ENCODE peak calls at places on chromosomes 16 and 17, in nine cellular contexts. One of them, this sample, is unnamed.

GRCh38 chr17:72004011-72004427 is 116.8 kb upstream of the SOX9 start:
- DNase-seq in CD4-positive, CD25-positive, alpha-beta regulatory T cell: no peak
- DNase-seq in cardiac fibroblast: peak; percentile 7
- DNase-seq in upper lobe of right lung: no peak
- DNase-seq in GM23248: peak; percentile 73
- DNase-seq in SJSA1: no peak
- DNase-seq in HAP-1: no peak
- DNase-seq in HFF-Myc: no peak
- DNase-seq in astrocyte of the cerebellum: no peak
- DNase-seq in this sample: no peak

GRCh38 chr17:4806770-4807533 is at the start of gene PLD2:
- DNase-seq in CD4-positive, CD25-positive, alpha-beta regulatory T cell: peak; percentile 87
- DNase-seq in cardiac fibroblast: peak; percentile 67
- DNase-seq in upper lobe of right lung: peak; percentile 95
- DNase-seq in GM23248: peak; percentile 95
- DNase-seq in SJSA1: peak; percentile 22
- DNase-seq in HAP-1: peak; percentile 81
- DNase-seq in HFF-Myc: no peak
- DNase-seq in astrocyte of the cerebellum: peak; percentile 29
- DNase-seq in this sample: no peak

GRCh38 chr16:14420721-14421488 is 209.2 kb downstream of the PARN start:
- DNase-seq in CD4-positive, CD25-positive, alpha-beta regulatory T cell: no peak
- DNase-seq in cardiac fibroblast: no peak
- DNase-seq in upper lobe of right lung: no peak
- DNase-seq in GM23248: no peak
- DNase-seq in SJSA1: no peak
- DNase-seq in HAP-1: no peak
- DNase-seq in HFF-Myc: no peak
- DNase-seq in astrocyte of the cerebellum: no peak
- DNase-seq in this sample: no peak

GRCh38 chr17:11898526-11899235 is 98.6 kb downstream of the ZNF18 start:
- DNase-seq in CD4-positive, CD25-positive, alpha-beta regulatory T cell: no peak
- DNase-seq in cardiac fibroblast: no peak
- DNase-seq in upper lobe of right lung: no peak
- DNase-seq in GM23248: no peak
- DNase-seq in SJSA1: no peak
- DNase-seq in HAP-1: no peak
- DNase-seq in HFF-Myc: no peak
- DNase-seq in astrocyte of the cerebellum: no peak
- DNase-seq in this sample: no peak

GRCh38 chr17:82079001-82079677 is 13.5 kb upstream of the DUS1L start:
- DNase-seq in CD4-positive, CD25-positive, alpha-beta regulatory T cell: no peak
- DNase-seq in cardiac fibroblast: no peak
- DNase-seq in upper lobe of right lung: no peak
- DNase-seq in GM23248: no peak
- DNase-seq in SJSA1: no peak
- DNase-seq in HAP-1: no peak
- DNase-seq in HFF-Myc: no peak
- DNase-seq in astrocyte of the cerebellum: no peak
- DNase-seq in this sample: no peak

GRCh38 chr16:71383054-71383773 is 24.7 kb downstream of the CALB2 start:
- DNase-seq in CD4-positive, CD25-positive, alpha-beta regulatory T cell: peak; percentile 3
- DNase-seq in cardiac fibroblast: peak; percentile 22
- DNase-seq in upper lobe of right lung: no peak
- DNase-seq in GM23248: peak; percentile 50
- DNase-seq in SJSA1: no peak
- DNase-seq in HAP-1: no peak
- DNase-seq in HFF-Myc: no peak
- DNase-seq in astrocyte of the cerebellum: no peak
- DNase-seq in this sample: no peak

GRCh38 chr17:74201250-74201649 is 2.2 kb upstream of the RPL38 start:
- DNase-seq in CD4-positive, CD25-positive, alpha-beta regulatory T cell: no peak
- DNase-seq in cardiac fibroblast: peak; percentile 80
- DNase-seq in upper lobe of right lung: no peak
- DNase-seq in GM23248: peak; percentile 70
- DNase-seq in SJSA1: no peak
- DNase-seq in HAP-1: no peak
- DNase-seq in HFF-Myc: no peak
- DNase-seq in astrocyte of the cerebellum: no peak
- DNase-seq in this sample: no peak

GRCh38 chr16:27685802-27686201 is 135.9 kb downstream of the KATNIP start:
- DNase-seq in CD4-positive, CD25-positive, alpha-beta regulatory T cell: no peak
- DNase-seq in cardiac fibroblast: peak; percentile 40
- DNase-seq in upper lobe of right lung: peak; percentile 6
- DNase-seq in GM23248: peak; percentile 44
- DNase-seq in SJSA1: no peak
- DNase-seq in HAP-1: no peak
- DNase-seq in HFF-Myc: peak; percentile 19
- DNase-seq in astrocyte of the cerebellum: no peak
- DNase-seq in this sample: no peak

GRCh38 chr16:82979406-82980111 is 352.8 kb downstream of the CDH13 start:
- DNase-seq in CD4-positive, CD25-positive, alpha-beta regulatory T cell: no peak
- DNase-seq in cardiac fibroblast: no peak
- DNase-seq in upper lobe of right lung: no peak
- DNase-seq in GM23248: no peak
- DNase-seq in SJSA1: no peak
- DNase-seq in HAP-1: no peak
- DNase-seq in HFF-Myc: no peak
- DNase-seq in astrocyte of the cerebellum: no peak
- DNase-seq in this sample: no peak

GRCh38 chr17:57908278-57908677 is 46.9 kb downstream of the CUEDC1 start:
- DNase-seq in CD4-positive, CD25-positive, alpha-beta regulatory T cell: no peak
- DNase-seq in cardiac fibroblast: no peak
- DNase-seq in upper lobe of right lung: no peak
- DNase-seq in GM23248: no peak
- DNase-seq in SJSA1: no peak
- DNase-seq in HAP-1: no peak
- DNase-seq in HFF-Myc: no peak
- DNase-seq in astrocyte of the cerebellum: no peak
- DNase-seq in this sample: no peak

GRCh38 chr17:57910462-57910861 is 44.8 kb downstream of the CUEDC1 start:
- DNase-seq in CD4-positive, CD25-positive, alpha-beta regulatory T cell: no peak
- DNase-seq in cardiac fibroblast: no peak
- DNase-seq in upper lobe of right lung: no peak
- DNase-seq in GM23248: no peak
- DNase-seq in SJSA1: no peak
- DNase-seq in HAP-1: no peak
- DNase-seq in HFF-Myc: no peak
- DNase-seq in astrocyte of the cerebellum: no peak
- DNase-seq in this sample: no peak

GRCh38 chr17:57911834-57912673 is 43.2 kb downstream of the CUEDC1 start:
- DNase-seq in CD4-positive, CD25-positive, alpha-beta regulatory T cell: no peak
- DNase-seq in cardiac fibroblast: peak; percentile 67
- DNase-seq in upper lobe of right lung: peak; percentile 89
- DNase-seq in GM23248: peak; percentile 44
- DNase-seq in SJSA1: peak; percentile 52
- DNase-seq in HAP-1: peak; percentile 97
- DNase-seq in HFF-Myc: peak; percentile 77
- DNase-seq in astrocyte of the cerebellum: no peak
- DNase-seq in this sample: peak; percentile 90

GRCh38 chr17:57911021-57911420 is 44.2 kb downstream of the CUEDC1 start:
- DNase-seq in CD4-positive, CD25-positive, alpha-beta regulatory T cell: no peak
- DNase-seq in cardiac fibroblast: no peak
- DNase-seq in upper lobe of right lung: no peak
- DNase-seq in GM23248: no peak
- DNase-seq in SJSA1: no peak
- DNase-seq in HAP-1: no peak
- DNase-seq in HFF-Myc: no peak
- DNase-seq in astrocyte of the cerebellum: no peak
- DNase-seq in this sample: no peak

GRCh38 chr17:57909548-57909947 is 45.7 kb downstream of the CUEDC1 start:
- DNase-seq in CD4-positive, CD25-positive, alpha-beta regulatory T cell: no peak
- DNase-seq in cardiac fibroblast: no peak
- DNase-seq in upper lobe of right lung: no peak
- DNase-seq in GM23248: no peak
- DNase-seq in SJSA1: no peak
- DNase-seq in HAP-1: no peak
- DNase-seq in HFF-Myc: no peak
- DNase-seq in astrocyte of the cerebellum: no peak
- DNase-seq in this sample: no peak
- H3K4me3 ChIP-seq in CD4-positive, CD25-positive, alpha-beta regulatory T cell: no peak overlapping the region
- H3K4me3 ChIP-seq in cardiac fibroblast: no peak overlapping the region
- H3K4me3 ChIP-seq in upper lobe of right lung: no peak overlapping the region
- H3K4me3 ChIP-seq in GM23248: no peak overlapping the region
- H3K4me3 ChIP-seq in SJSA1: no peak overlapping the region
- H3K4me3 ChIP-seq in HAP-1: no peak overlapping the region
- H3K4me3 ChIP-seq in HFF-Myc: no peak overlapping the region
- H3K4me3 ChIP-seq in astrocyte of the cerebellum: no peak overlapping the region
- H3K4me3 ChIP-seq in this sample: no peak overlapping the region

DNA sequence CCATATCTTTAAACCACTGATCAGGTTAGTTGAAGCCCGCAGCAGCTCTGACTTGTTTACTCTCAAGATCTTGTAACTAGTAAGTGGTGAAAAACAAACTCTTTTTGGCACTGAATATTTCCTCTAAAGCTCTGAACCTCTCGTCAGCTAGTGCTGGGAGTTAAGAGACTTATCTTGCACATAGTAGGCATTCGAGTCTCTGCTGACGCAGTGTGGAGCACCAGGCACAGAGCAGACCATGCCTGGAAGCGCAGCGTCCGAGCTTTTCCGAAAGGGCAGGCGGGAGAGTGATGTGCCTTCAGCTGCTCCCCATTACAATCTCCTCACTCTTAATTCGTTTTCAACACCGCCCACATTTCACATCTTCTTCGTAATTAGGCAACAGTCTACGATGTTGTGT is 63.0 kb downstream of the SMG6 start:
- DNase-seq in CD4-positive, CD25-positive, alpha-beta regulatory T cell: no peak
- DNase-seq in cardiac fibroblast: no peak
- DNase-seq in upper lobe of right lung: no peak
- DNase-seq in GM23248: peak; percentile 65
- DNase-seq in SJSA1: no peak
- DNase-seq in HAP-1: no peak
- DNase-seq in HFF-Myc: no peak
- DNase-seq in astrocyte of the cerebellum: no peak
- DNase-seq in this sample: no peak
- H3K4me3 ChIP-seq in CD4-positive, CD25-positive, alpha-beta regulatory T cell: peak overlapping the region; percentile 22
- H3K4me3 ChIP-seq in cardiac fibroblast: no peak overlapping the region
- H3K4me3 ChIP-seq in upper lobe of right lung: no peak overlapping the region
- H3K4me3 ChIP-seq in GM23248: peak overlapping the region; percentile 57
- H3K4me3 ChIP-seq in SJSA1: no peak overlapping the region
- H3K4me3 ChIP-seq in HAP-1: no peak overlapping the region
- H3K4me3 ChIP-seq in HFF-Myc: peak overlapping the region; percentile 9
- H3K4me3 ChIP-seq in astrocyte of the cerebellum: no peak overlapping the region
- H3K4me3 ChIP-seq in this sample: no peak overlapping the region

DNA sequence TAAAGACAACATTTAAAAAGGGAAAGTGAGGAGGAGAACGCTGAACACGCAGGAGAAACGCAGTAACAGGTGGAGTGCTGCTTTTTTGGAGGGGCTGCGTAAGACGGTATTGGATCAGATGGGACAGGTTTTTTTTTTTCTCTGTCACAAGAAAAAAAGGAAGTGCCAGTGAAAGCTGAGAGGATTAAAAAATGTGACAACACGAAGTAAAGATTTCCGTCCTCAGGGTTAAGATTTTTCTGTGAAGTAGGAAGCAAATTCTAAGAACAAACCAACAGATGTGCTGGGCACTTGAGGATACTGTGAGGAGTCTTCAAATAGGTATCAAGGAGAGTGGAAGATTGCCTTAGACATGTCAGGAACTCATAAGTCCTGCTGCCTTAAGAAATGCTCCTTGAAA is 5.8 kb upstream of the ABCA9 start:
- DNase-seq in CD4-positive, CD25-positive, alpha-beta regulatory T cell: peak; percentile 45
- DNase-seq in cardiac fibroblast: no peak
- DNase-seq in upper lobe of right lung: no peak
- DNase-seq in GM23248: no peak
- DNase-seq in SJSA1: no peak
- DNase-seq in HAP-1: no peak
- DNase-seq in HFF-Myc: no peak
- DNase-seq in astrocyte of the cerebellum: no peak
- DNase-seq in this sample: no peak
- H3K4me3 ChIP-seq in CD4-positive, CD25-positive, alpha-beta regulatory T cell: no peak overlapping the region
- H3K4me3 ChIP-seq in cardiac fibroblast: no peak overlapping the region
- H3K4me3 ChIP-seq in upper lobe of right lung: no peak overlapping the region
- H3K4me3 ChIP-seq in GM23248: no peak overlapping the region
- H3K4me3 ChIP-seq in SJSA1: no peak overlapping the region
- H3K4me3 ChIP-seq in HAP-1: no peak overlapping the region
- H3K4me3 ChIP-seq in HFF-Myc: no peak overlapping the region
- H3K4me3 ChIP-seq in astrocyte of the cerebellum: no peak overlapping the region
- H3K4me3 ChIP-seq in this sample: no peak overlapping the region

GRCh38 chr17:9230346-9230745 is 209.0 kb downstream of the NTN1 start:
- DNase-seq in CD4-positive, CD25-positive, alpha-beta regulatory T cell: no peak
- DNase-seq in cardiac fibroblast: peak; percentile 23
- DNase-seq in upper lobe of right lung: no peak
- DNase-seq in GM23248: peak; percentile 66
- DNase-seq in SJSA1: peak; percentile 34
- DNase-seq in HAP-1: no peak
- DNase-seq in HFF-Myc: no peak
- DNase-seq in astrocyte of the cerebellum: no peak
- DNase-seq in this sample: no peak

GRCh38 chr17:9227819-9228407 is 206.6 kb downstream of the NTN1 start:
- DNase-seq in CD4-positive, CD25-positive, alpha-beta regulatory T cell: no peak
- DNase-seq in cardiac fibroblast: no peak
- DNase-seq in upper lobe of right lung: no peak
- DNase-seq in GM23248: no peak
- DNase-seq in SJSA1: no peak
- DNase-seq in HAP-1: no peak
- DNase-seq in HFF-Myc: no peak
- DNase-seq in astrocyte of the cerebellum: no peak
- DNase-seq in this sample: no peak

GRCh38 chr17:9229826-9230201 is 208.5 kb downstream of the NTN1 start:
- DNase-seq in CD4-positive, CD25-positive, alpha-beta regulatory T cell: no peak
- DNase-seq in cardiac fibroblast: no peak
- DNase-seq in upper lobe of right lung: no peak
- DNase-seq in GM23248: no peak
- DNase-seq in SJSA1: no peak
- DNase-seq in HAP-1: no peak
- DNase-seq in HFF-Myc: no peak
- DNase-seq in astrocyte of the cerebellum: no peak
- DNase-seq in this sample: no peak

GRCh38 chr17:9229160-9229825 is 208.0 kb downstream of the NTN1 start:
- DNase-seq in CD4-positive, CD25-positive, alpha-beta regulatory T cell: no peak
- DNase-seq in cardiac fibroblast: no peak
- DNase-seq in upper lobe of right lung: no peak
- DNase-seq in GM23248: no peak
- DNase-seq in SJSA1: no peak
- DNase-seq in HAP-1: no peak
- DNase-seq in HFF-Myc: no peak
- DNase-seq in astrocyte of the cerebellum: no peak
- DNase-seq in this sample: no peak

DNA sequence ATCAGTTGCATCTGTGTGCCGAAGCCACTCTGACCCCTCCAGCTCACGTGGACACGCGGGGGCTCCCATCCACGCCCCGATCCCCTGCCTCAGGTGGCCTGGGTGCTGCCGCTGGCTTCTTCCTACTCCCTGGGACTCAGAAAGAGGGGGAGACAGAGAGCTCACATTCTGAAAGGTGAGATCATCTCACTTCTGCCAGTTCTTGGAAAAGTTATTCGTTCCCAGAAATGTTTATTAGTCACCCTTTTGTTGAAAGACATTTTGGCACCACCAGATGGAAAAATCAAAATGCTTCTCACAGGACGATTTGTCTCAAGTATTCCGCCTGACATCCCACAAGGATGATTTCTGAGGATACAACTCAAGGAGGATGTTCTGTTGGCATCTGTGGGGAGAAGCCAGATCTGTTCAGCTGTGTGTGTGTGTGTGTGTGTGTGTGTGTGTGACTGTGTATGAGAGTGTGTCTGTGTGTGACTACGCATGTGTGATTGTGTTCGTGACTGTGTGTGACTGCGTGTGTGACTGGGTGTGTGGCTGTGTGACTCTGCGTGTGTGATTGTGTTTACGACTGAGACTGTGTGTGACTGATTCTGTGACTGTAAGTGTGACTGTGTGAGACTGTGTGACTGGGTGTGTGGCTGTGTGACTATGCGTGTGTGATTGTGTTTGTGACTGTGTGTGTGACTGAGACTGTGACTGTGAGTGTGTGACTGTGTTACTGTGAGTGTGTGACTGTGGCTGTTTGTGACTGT is 207.3 kb downstream of the NTN1 start:
- DNase-seq in CD4-positive, CD25-positive, alpha-beta regulatory T cell: no peak
- DNase-seq in cardiac fibroblast: peak; percentile 79
- DNase-seq in upper lobe of right lung: no peak
- DNase-seq in GM23248: peak; percentile 93
- DNase-seq in SJSA1: peak; percentile 69
- DNase-seq in HAP-1: no peak
- DNase-seq in HFF-Myc: no peak
- DNase-seq in astrocyte of the cerebellum: peak; percentile 70
- DNase-seq in this sample: no peak
- H3K4me3 ChIP-seq in CD4-positive, CD25-positive, alpha-beta regulatory T cell: no peak overlapping the region
- H3K4me3 ChIP-seq in cardiac fibroblast: no peak overlapping the region
- H3K4me3 ChIP-seq in upper lobe of right lung: no peak overlapping the region
- H3K4me3 ChIP-seq in GM23248: peak overlapping the region; percentile 20
- H3K4me3 ChIP-seq in SJSA1: no peak overlapping the region
- H3K4me3 ChIP-seq in HAP-1: no peak overlapping the region
- H3K4me3 ChIP-seq in HFF-Myc: no peak overlapping the region
- H3K4me3 ChIP-seq in astrocyte of the cerebellum: no peak overlapping the region
- H3K4me3 ChIP-seq in this sample: no peak overlapping the region

This sample was measured in retinal pigment epithelial cell.